ENCODE peak calls at places on chromosomes 13 and 19, in five cellular contexts. F, N, O, P and G are unnamed samples.

GRCh38 chr19:42175952-42176648 is 41.4 kb downstream of the DEDD2 start:
- DNase-seq in F (no peak), N (no peak), O (no peak), P (peak; percentile 75), G (no peak)

GRCh38 chr13:80084086-80084676 is 256.7 kb downstream of the SPRY2 start:
- DNase-seq in F (no peak), N (no peak), O (no peak), P (peak; percentile 28), G (no peak)

GRCh38 chr19:23321953-23322549 is 71.9 kb upstream of the ZNF724 start:
- DNase-seq in F (no peak), N (peak; percentile 79), O (no peak), P (no peak), G (no peak)

GRCh38 chr19:23539499-23539898 is 144.2 kb upstream of the ZNF91 start:
- DNase-seq in F (no peak), N (no peak), O (no peak), P (no peak), G (no peak)

GRCh38 chr13:31909889-31910551 is 121.6 kb upstream of the FRY start:
- DNase-seq in F (no peak), N (peak; percentile 69), O (no peak), P (peak; percentile 82), G (no peak)

GRCh38 chr19:55261671-55262126 is 2.9 kb upstream of the PPP6R1 start:
- DNase-seq in F (no peak), N (no peak), O (no peak), P (peak; percentile 77), G (no peak)

GRCh38 chr19:30047355-30047895 is 105.4 kb downstream of the URI1 start:
- DNase-seq in F (no peak), N (no peak), O (no peak), P (no peak), G (no peak)

GRCh38 chr19:33419763-33420080 is 46.2 kb downstream of the CEBPG start:
- DNase-seq in F (no peak), N (no peak), O (no peak), P (peak; percentile 81), G (no peak)

GRCh38 chr13:100694722-100695644 is 20.4 kb upstream of the TMTC4 start:
- DNase-seq in F (no peak), N (no peak), O (no peak), P (peak; percentile 87), G (no peak)

GRCh38 chr19:46288896-46289588 is 7.8 kb upstream of the HIF3A start:
- DNase-seq in F (peak; percentile 78), N (no peak), O (no peak), P (no peak), G (no peak)

GRCh38 chr19:29967623-29968022 is 25.6 kb downstream of the URI1 start:
- DNase-seq in F (no peak), N (peak; percentile 75), O (no peak), P (no peak), G (no peak)

GRCh38 chr13:39565036-39565949 is 37.7 kb downstream of the LHFPL6 start:
- DNase-seq in F (no peak), N (no peak), O (no peak), P (peak; percentile 82), G (no peak)

GRCh38 chr13:84500016-84500415 is 617.7 kb upstream of the SLITRK1 start:
- DNase-seq in F (no peak), N (no peak), O (no peak), P (no peak), G (no peak)

GRCh38 chr13:18212873-18213272 is 968.8 kb downstream of the TUBA3C start:
- DNase-seq in F (no peak), N (no peak), O (no peak), P (peak; percentile 13), G (no peak)
- H3K4me3 ChIP-seq in F (no peak overlapping the region), N (no peak overlapping the region), O (no peak overlapping the region), P (no peak overlapping the region), G (no peak overlapping the region)

GRCh38 chr13:73954808-73955207 is 179.4 kb downstream of the KLF12 start:
- DNase-seq in F (no peak), N (no peak), O (no peak), P (no peak), G (no peak)
- TF ChIP-seq POLR2AphosphoS5 in F (no peak), N (no peak), O (no peak), P (no peak), G (no peak)

DNA sequence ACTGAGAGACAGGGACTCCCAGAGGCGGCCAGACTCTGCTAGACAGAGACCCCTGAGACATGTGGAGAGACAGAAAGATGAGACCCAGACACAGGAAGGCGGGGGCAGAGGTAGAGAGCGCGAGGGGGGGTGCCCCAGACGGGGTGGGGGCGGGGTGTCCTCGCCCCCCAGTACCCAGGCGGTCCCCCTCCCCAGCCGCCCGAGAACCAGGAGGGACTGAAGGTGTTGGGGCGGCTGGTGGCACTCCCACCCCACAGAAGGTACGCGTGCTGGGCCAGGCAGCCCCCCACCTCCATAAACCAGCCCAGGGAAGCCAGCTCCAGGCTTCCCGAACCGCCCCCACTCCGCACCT is 336 bp downstream of the SLC8A2 start:
- DNase-seq in F (no peak), N (no peak), O (no peak), P (no peak), G (no peak)
- H3K4me3 ChIP-seq in F (peak overlapping the region; percentile 73), N (no peak overlapping the region), O (peak overlapping the region; percentile 1), P (peak overlapping the region; percentile 94), G (peak overlapping the region; percentile 9)

GRCh38 chr13:26923824-26924605 is 163.4 kb upstream of the GPR12 start:
- DNase-seq in F (no peak), N (no peak), O (no peak), P (no peak), G (no peak)

GRCh38 chr13:26919311-26919710 is 158.7 kb upstream of the GPR12 start:
- DNase-seq in F (no peak), N (no peak), O (no peak), P (no peak), G (no peak)

GRCh38 chr13:26926371-26926770 is 165.8 kb upstream of the GPR12 start:
- DNase-seq in F (no peak), N (no peak), O (no peak), P (no peak), G (no peak)

GRCh38 chr13:26920614-26921355 is 160.2 kb upstream of the GPR12 start:
- DNase-seq in F (no peak), N (no peak), O (no peak), P (no peak), G (no peak)

GRCh38 chr13:26921918-26922317 is 161.3 kb upstream of the GPR12 start:
- DNase-seq in F (no peak), N (no peak), O (no peak), P (no peak), G (no peak)
- TF ChIP-seq POLR2AphosphoS5 in F (no peak), N (no peak), O (no peak), P (no peak), G (no peak)

DNA sequence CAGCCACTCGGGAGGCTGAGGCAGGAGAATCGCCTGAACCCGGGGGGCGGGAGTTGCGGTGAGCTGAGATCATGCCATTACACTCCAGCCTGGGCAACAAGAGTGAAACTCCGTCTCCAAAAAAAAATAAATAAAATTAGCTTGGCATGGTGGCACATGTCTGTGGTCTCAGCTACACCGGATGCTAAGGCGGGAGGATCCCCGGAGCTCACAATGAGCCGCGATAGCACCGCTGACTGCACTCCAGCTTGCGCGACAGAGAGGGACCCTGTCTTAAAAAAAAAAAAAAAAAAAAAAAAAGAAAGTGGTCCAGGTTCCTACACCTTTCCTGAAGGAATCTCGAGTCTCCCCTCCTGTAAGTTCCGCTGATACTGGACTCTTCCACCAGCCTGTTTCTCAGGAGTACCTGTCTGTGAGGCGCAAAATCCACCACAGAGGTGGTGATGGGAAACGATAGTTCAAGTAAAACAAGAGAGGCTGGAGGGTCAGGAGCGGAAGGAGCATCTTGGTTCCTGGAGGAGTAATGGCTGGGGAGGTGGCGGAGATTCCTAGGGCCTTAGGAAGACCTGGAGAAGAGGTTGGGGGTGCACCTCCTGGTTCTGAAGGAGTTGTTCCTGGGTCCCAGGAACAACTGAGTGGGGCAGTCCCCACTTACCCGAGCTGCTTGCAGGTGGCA is 468 bp downstream of the FUT1 start:
- DNase-seq in F (no peak), N (no peak), O (no peak), P (peak; percentile 60), G (no peak)
- H3K4me3 ChIP-seq in F (peak overlapping the region; percentile 25), N (no peak overlapping the region), O (peak overlapping the region; percentile 49), P (peak overlapping the region; percentile 98), G (peak overlapping the region; percentile 39)

GRCh38 chr13:102538938-102539337 is 57.8 kb upstream of the TPP2 start:
- DNase-seq in F (no peak), N (no peak), O (no peak), P (no peak), G (no peak)
- TF ChIP-seq POLR2AphosphoS5 in F (no peak), N (no peak), O (no peak), P (no peak), G (no peak)

DNA sequence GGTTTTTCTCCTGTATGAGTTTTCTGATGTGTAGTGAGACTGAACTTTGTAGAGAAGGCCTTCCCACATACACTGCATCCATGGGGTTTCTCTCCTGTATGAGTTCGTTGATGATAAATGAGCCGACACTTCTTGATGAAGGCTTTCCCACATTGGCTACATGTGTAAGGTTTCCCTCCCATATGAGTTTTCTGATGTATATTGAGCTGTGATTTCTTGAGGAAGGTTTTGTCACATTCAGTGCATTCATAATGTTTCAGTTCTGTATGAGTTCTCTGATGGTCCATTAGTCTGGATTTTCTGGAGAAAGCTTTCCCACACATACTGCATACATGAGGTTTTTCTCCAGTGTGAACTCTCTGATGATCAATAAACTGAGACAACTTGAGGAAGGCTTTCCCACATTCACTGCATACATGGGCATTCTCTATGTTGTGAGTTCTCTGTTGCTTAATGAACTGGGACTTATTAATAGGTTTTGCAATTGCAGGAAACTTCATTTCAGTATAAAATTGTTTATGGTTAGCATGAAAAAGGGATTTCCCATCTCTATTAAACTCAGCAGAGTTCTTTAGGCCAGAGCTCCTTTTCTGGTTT is 7.5 kb upstream of the ZNF350 start:
- DNase-seq in F (no peak), N (no peak), O (no peak), P (no peak), G (no peak)
- H3K4me3 ChIP-seq in F (no peak overlapping the region), N (no peak overlapping the region), O (no peak overlapping the region), P (no peak overlapping the region), G (no peak overlapping the region)

GRCh38 chr19:58511353-58512208 is at the start of gene SLC27A5:
- DNase-seq in F (no peak), N (no peak), O (no peak), P (no peak), G (no peak)
- TF ChIP-seq POLR2AphosphoS5 in F (no peak), N (no peak), O (no peak), P (no peak), G (no peak)

GRCh38 chr19:49801966-49802661 is 11.0 kb downstream of the FUZ start:
- DNase-seq in F (peak; percentile 98), N (peak; percentile 11), O (peak; percentile 90), P (peak; percentile 93), G (peak; percentile 88)
- H3K4me3 ChIP-seq in F (peak overlapping the region; percentile 58), N (no peak overlapping the region), O (peak overlapping the region; percentile 37), P (peak overlapping the region; percentile 39), G (peak overlapping the region; percentile 45)

GRCh38 chr19:374183-374885 is 29.7 kb upstream of the MIER2 start:
- DNase-seq in F (peak; percentile 55), N (no peak), O (no peak), P (no peak), G (no peak)

GRCh38 chr19:373391-374182 is 29.0 kb upstream of the MIER2 start:
- DNase-seq in F (peak; percentile 57), N (no peak), O (no peak), P (no peak), G (no peak)

GRCh38 chr19:371501-372160 is 27.0 kb upstream of the MIER2 start:
- DNase-seq in F (peak; percentile 37), N (no peak), O (no peak), P (no peak), G (no peak)

GRCh38 chr19:370641-371330 is 26.2 kb upstream of the MIER2 start:
- DNase-seq in F (peak; percentile 38), N (no peak), O (no peak), P (no peak), G (no peak)

GRCh38 chr19:372306-372890 is 27.8 kb upstream of the MIER2 start:
- DNase-seq in F (peak; percentile 86), N (no peak), O (no peak), P (no peak), G (no peak)
- TF ChIP-seq POLR2AphosphoS5 in F (no peak), N (no peak), O (no peak), P (no peak), G (no peak)